ENCODE peak calls at places on chromosomes 1 and 21, in six cellular contexts. A, D, X, V, E and W are unnamed samples.

GRCh38 chr1:116359060-116359830 is 13.8 kb upstream of the ATP1A1 start:
- DNase-seq in A (no peak), D (no peak), X (no peak), V (peak), E (no peak), W (no peak)

GRCh38 chr1:4685466-4685865 is 31.1 kb downstream of the AJAP1 start:
- DNase-seq in A (no peak), D (no peak), X (no peak), V (no peak), E (no peak), W (no peak)

GRCh38 chr1:112995890-112996289 is 39.9 kb upstream of the SLC16A1 start:
- DNase-seq in A (no peak), D (no peak), X (no peak), V (peak), E (no peak), W (peak)

GRCh38 chr21:41043008-41043407 is 125.0 kb upstream of the BACE2 start:
- DNase-seq in A (no peak), D (no peak), X (no peak), V (no peak), E (peak), W (peak)

GRCh38 chr1:169545472-169545871 is 40.8 kb downstream of the F5 start:
- DNase-seq in A (no peak), D (no peak), X (no peak), V (no peak), E (no peak), W (no peak)

GRCh38 chr1:163870666-163871065 is 548.9 kb downstream of the NUF2 start:
- DNase-seq in A (no peak), D (no peak), X (no peak), V (no peak), E (no peak), W (no peak)

GRCh38 chr1:232704694-232705680 is 75.1 kb upstream of the SIPA1L2 start:
- DNase-seq in A (no peak), D (no peak), X (peak), V (peak), E (no peak), W (peak)

GRCh38 chr1:171739646-171740045 is 2.2 kb downstream of the VAMP4 start:
- DNase-seq in A (no peak), D (no peak), X (no peak), V (peak), E (no peak), W (peak)

GRCh38 chr1:18537386-18538306 is 56.9 kb downstream of the KLHDC7A start:
- DNase-seq in A (no peak), D (peak), X (no peak), V (no peak), E (no peak), W (no peak)

GRCh38 chr1:39896909-39897685 is 4.6 kb downstream of the MYCL start:
- DNase-seq in A (no peak), D (no peak), X (no peak), V (no peak), E (no peak), W (peak)

GRCh38 chr1:10437052-10437451 is 6.8 kb downstream of the CENPS start:
- DNase-seq in A (no peak), D (no peak), X (no peak), V (no peak), E (no peak), W (no peak)

GRCh38 chr1:110288111-110288510 is 51.1 kb upstream of the RBM15 start:
- DNase-seq in A (no peak), D (no peak), X (no peak), V (no peak), E (no peak), W (no peak)

GRCh38 chr21:29302340-29302991 is 3.7 kb downstream of the BACH1 start:
- DNase-seq in A (no peak), D (no peak), X (no peak), V (no peak), E (no peak), W (peak)

GRCh38 chr1:241513378-241513777 is 6.2 kb downstream of the FH start:
- DNase-seq in A (no peak), D (no peak), X (no peak), V (no peak), E (no peak), W (no peak)

GRCh38 chr1:169809370-169810095 is 14.8 kb upstream of the METTL18 start:
- DNase-seq in A (peak), D (no peak), X (peak), V (peak), E (peak), W (peak)